ENCODE peak calls at places on chromosomes 13 and 19, in nine cellular contexts. F, R, S, L, A, W, N, U and Y are unnamed samples.

GRCh38 chr19:3699741-3700241 is 477 bp downstream of the PIP5K1C start:
- DNase-seq in F (no peak), R (no peak), S (no peak), L (no peak), A (no peak), W (no peak), N (no peak), U (no peak), Y (no peak)

GRCh38 chr19:49343127-49343526 is 7.9 kb downstream of the CD37 start:
- DNase-seq in F (no peak), R (no peak), S (no peak), L (no peak), A (no peak), W (peak; percentile 39), N (no peak), U (no peak), Y (no peak)

GRCh38 chr13:112835796-112836195 is 133.2 kb upstream of the MCF2L start:
- DNase-seq in F (no peak), R (no peak), S (no peak), L (no peak), A (no peak), W (peak; percentile 23), N (no peak), U (no peak), Y (no peak)

GRCh38 chr19:14118165-14119051 is 846 bp upstream of the PRKACA start:
- DNase-seq in F (peak; percentile 77), R (peak; percentile 61), S (peak; percentile 96), L (no peak), A (peak; percentile 38), W (peak; percentile 82), N (peak; percentile 71), U (peak; percentile 77), Y (peak; percentile 54)

GRCh38 chr13:75699062-75699461 is 62.9 kb downstream of the LMO7 start:
- DNase-seq in F (no peak), R (no peak), S (no peak), L (no peak), A (no peak), W (no peak), N (no peak), U (no peak), Y (no peak)

GRCh38 chr19:590396-590745 is 690 bp downstream of the HCN2 start:
- DNase-seq in F (no peak), R (no peak), S (no peak), L (no peak), A (no peak), W (no peak), N (no peak), U (no peak), Y (no peak)

GRCh38 chr13:40533072-40533471 is 133.4 kb downstream of the FOXO1 start:
- DNase-seq in F (no peak), R (no peak), S (no peak), L (no peak), A (no peak), W (no peak), N (no peak), U (no peak), Y (no peak)

GRCh38 chr13:80361883-80362327 is 21.0 kb upstream of the SPRY2 start:
- DNase-seq in F (no peak), R (peak; percentile 30), S (no peak), L (no peak), A (no peak), W (no peak), N (peak; percentile 87), U (no peak), Y (no peak)

GRCh38 chr13:113981201-113981605 is 7.3 kb upstream of the C13orf46 start:
- DNase-seq in F (peak; percentile 47), R (peak; percentile 90), S (no peak), L (no peak), A (no peak), W (peak; percentile 86), N (no peak), U (no peak), Y (peak; percentile 59)

GRCh38 chr19:54158812-54159351 is 639 bp downstream of the LENG1 start:
- DNase-seq in F (no peak), R (no peak), S (no peak), L (no peak), A (no peak), W (no peak), N (no peak), U (no peak), Y (no peak)

GRCh38 chr19:10139952-10140351 is 20.3 kb upstream of the EIF3G start:
- DNase-seq in F (no peak), R (no peak), S (no peak), L (no peak), A (no peak), W (no peak), N (no peak), U (no peak), Y (no peak)
- H3K27ac ChIP-seq in F (no peak overlapping the region), R (no peak overlapping the region), S (no peak overlapping the region), L (no peak overlapping the region), A (no peak overlapping the region), W (no peak overlapping the region), N (no peak overlapping the region), U (no peak overlapping the region), Y (no peak overlapping the region)

GRCh38 chr19:38730470-38730730 is 13.9 kb downstream of the CAPN12 start:
- DNase-seq in F (no peak), R (no peak), S (no peak), L (no peak), A (no peak), W (no peak), N (no peak), U (no peak), Y (no peak)
- H3K27ac ChIP-seq in F (peak overlapping the region; percentile 91), R (peak overlapping the region; percentile 82), S (peak overlapping the region; percentile 74), L (no peak overlapping the region), A (no peak overlapping the region), W (peak overlapping the region; percentile 87), N (no peak overlapping the region), U (no peak overlapping the region), Y (peak overlapping the region; percentile 84)

DNA sequence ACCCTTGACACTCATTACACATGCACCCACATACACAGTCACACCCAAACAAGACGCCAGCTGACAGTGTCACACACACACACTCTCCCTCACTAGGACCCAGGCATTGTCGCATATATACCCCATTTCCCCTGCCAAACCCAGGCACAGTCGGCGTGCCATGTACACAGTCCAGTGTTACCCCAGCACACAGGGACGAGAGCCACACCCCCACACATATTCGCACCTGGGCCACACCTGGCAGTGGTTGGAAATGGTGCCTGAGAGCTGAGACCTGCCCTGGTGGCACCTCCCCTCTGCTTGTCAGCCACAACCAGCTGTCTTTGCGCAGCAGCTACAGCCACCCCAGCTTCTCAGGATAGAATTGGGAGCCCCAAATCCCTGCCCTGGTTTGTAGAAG is 9.0 kb downstream of the NFIX start:
- DNase-seq in F (no peak), R (peak; percentile 74), S (no peak), L (no peak), A (no peak), W (no peak), N (no peak), U (no peak), Y (no peak)
- H3K27ac ChIP-seq in F (peak overlapping the region; percentile 95), R (no peak overlapping the region), S (peak overlapping the region; percentile 99), L (no peak overlapping the region), A (no peak overlapping the region), W (no peak overlapping the region), N (no peak overlapping the region), U (no peak overlapping the region), Y (peak overlapping the region; percentile 98)

GRCh38 chr19:2675892-2676291 is 26.6 kb downstream of the GNG7 start:
- DNase-seq in F (peak; percentile 38), R (no peak), S (no peak), L (no peak), A (no peak), W (no peak), N (no peak), U (no peak), Y (no peak)
- H3K27ac ChIP-seq in F (peak overlapping the region; percentile 90), R (no peak overlapping the region), S (no peak overlapping the region), L (no peak overlapping the region), A (no peak overlapping the region), W (peak overlapping the region; percentile 52), N (no peak overlapping the region), U (no peak overlapping the region), Y (no peak overlapping the region)

GRCh38 chr19:19513671-19514070 is 1.7 kb downstream of the TSSK6 start:
- DNase-seq in F (no peak), R (no peak), S (no peak), L (no peak), A (no peak), W (no peak), N (no peak), U (no peak), Y (no peak)

GRCh38 chr19:19517235-19517619 is 1.2 kb downstream of the NDUFA13 start:
- DNase-seq in F (no peak), R (no peak), S (no peak), L (no peak), A (no peak), W (no peak), N (no peak), U (no peak), Y (no peak)

GRCh38 chr19:19514215-19514633 is 1.1 kb downstream of the TSSK6 start:
- DNase-seq in F (peak; percentile 84), R (peak; percentile 63), S (no peak), L (no peak), A (no peak), W (no peak), N (no peak), U (peak; percentile 79), Y (no peak)

GRCh38 chr19:19514881-19515763 is at the start of gene TSSK6:
- DNase-seq in F (no peak), R (peak; percentile 32), S (no peak), L (no peak), A (no peak), W (no peak), N (peak; percentile 31), U (no peak), Y (peak; percentile 69)

GRCh38 chr19:19515764-19516519 is at the start of gene NDUFA13:
- DNase-seq in F (peak; percentile 94), R (peak; percentile 96), S (peak; percentile 93), L (peak; percentile 72), A (peak; percentile 90), W (peak; percentile 97), N (peak; percentile 90), U (peak; percentile 96), Y (peak; percentile 87)
- H3K27ac ChIP-seq in F (peak within 1 kb of the TSS; percentile 92), R (peak within 1 kb of the TSS; percentile 75), S (peak within 1 kb of the TSS; percentile 82), L (peak within 1 kb of the TSS; percentile 68), A (peak within 1 kb of the TSS; percentile 78), W (peak within 1 kb of the TSS; percentile 81), N (peak within 1 kb of the TSS; percentile 69), U (peak within 1 kb of the TSS; percentile 85), Y (peak within 1 kb of the TSS; percentile 80)

GRCh38 chr19:45883586-45883880 is 2.4 kb downstream of the IRF2BP1 start:
- DNase-seq in F (no peak), R (no peak), S (no peak), L (no peak), A (no peak), W (no peak), N (no peak), U (no peak), Y (no peak)
- H3K27ac ChIP-seq in F (no peak overlapping the region), R (no peak overlapping the region), S (no peak overlapping the region), L (no peak overlapping the region), A (no peak overlapping the region), W (peak overlapping the region; percentile 36), N (no peak overlapping the region), U (no peak overlapping the region), Y (peak overlapping the region; percentile 93)

GRCh38 chr13:24348385-24348784 is 39.0 kb downstream of the C1QTNF9 start:
- DNase-seq in F (no peak), R (no peak), S (no peak), L (no peak), A (no peak), W (no peak), N (no peak), U (no peak), Y (no peak)
- H3K27ac ChIP-seq in F (no peak overlapping the region), R (peak overlapping the region; percentile 91), S (no peak overlapping the region), L (no peak overlapping the region), A (no peak overlapping the region), W (peak overlapping the region; percentile 95), N (no peak overlapping the region), U (no peak overlapping the region), Y (no peak overlapping the region)

GRCh38 chr19:33005440-33005839 is 33.4 kb downstream of the FAAP24 start:
- DNase-seq in F (no peak), R (no peak), S (no peak), L (no peak), A (no peak), W (no peak), N (no peak), U (no peak), Y (peak; percentile 12)
- H3K27ac ChIP-seq in F (no peak overlapping the region), R (no peak overlapping the region), S (no peak overlapping the region), L (no peak overlapping the region), A (no peak overlapping the region), W (no peak overlapping the region), N (no peak overlapping the region), U (no peak overlapping the region), Y (no peak overlapping the region)